ENCODE peak calls at places on chromosome 15, in eight cellular contexts. One of them, this sample, is unnamed.

GRCh38 chr15:48373855-48374421 is 42.7 kb downstream of the DUT start:
- DNase-seq in endodermal cell: no peak
- DNase-seq in cardiac fibroblast: peak; percentile 91
- DNase-seq in foreskin fibroblast: no peak
- DNase-seq in neural crest cell: no peak
- DNase-seq in RWPE1: peak; percentile 72
- DNase-seq in ovary: no peak
- DNase-seq in OCI-LY7: no peak
- DNase-seq in this sample: no peak

GRCh38 chr15:101501703-101502373 is 12.3 kb upstream of the PCSK6 start:
- DNase-seq in OCI-LY7: peak; percentile 18
- DNase-seq in RWPE1: peak; percentile 35
- DNase-seq in foreskin fibroblast: no peak
- DNase-seq in ovary: no peak
- DNase-seq in endodermal cell: peak; percentile 92
- DNase-seq in cardiac fibroblast: peak; percentile 29
- DNase-seq in neural crest cell: peak; percentile 57
- DNase-seq in this sample: peak; percentile 64

GRCh38 chr15:43439268-43439667 is 53.7 kb downstream of the TP53BP1 start:
- DNase-seq in neural crest cell: no peak
- DNase-seq in RWPE1: no peak
- DNase-seq in cardiac fibroblast: no peak
- DNase-seq in endodermal cell: no peak
- DNase-seq in ovary: no peak
- DNase-seq in foreskin fibroblast: no peak
- DNase-seq in OCI-LY7: no peak
- DNase-seq in this sample: no peak

GRCh38 chr15:29698030-29698701 is 124.1 kb downstream of the TJP1 start:
- DNase-seq in cardiac fibroblast: peak; percentile 92
- DNase-seq in ovary: no peak
- DNase-seq in neural crest cell: no peak
- DNase-seq in RWPE1: peak; percentile 69
- DNase-seq in endodermal cell: no peak
- DNase-seq in foreskin fibroblast: peak; percentile 82
- DNase-seq in OCI-LY7: no peak
- DNase-seq in this sample: no peak

GRCh38 chr15:65307978-65308377 is 3.5 kb downstream of the RNU5B-1 start:
- DNase-seq in foreskin fibroblast: no peak
- DNase-seq in ovary: no peak
- DNase-seq in neural crest cell: no peak
- DNase-seq in RWPE1: no peak
- DNase-seq in OCI-LY7: no peak
- DNase-seq in cardiac fibroblast: no peak
- DNase-seq in endodermal cell: no peak
- DNase-seq in this sample: no peak

GRCh38 chr15:31387101-31387482 is 60.5 kb downstream of the KLF13 start:
- DNase-seq in OCI-LY7: no peak
- DNase-seq in endodermal cell: no peak
- DNase-seq in neural crest cell: no peak
- DNase-seq in cardiac fibroblast: no peak
- DNase-seq in ovary: no peak
- DNase-seq in RWPE1: no peak
- DNase-seq in foreskin fibroblast: no peak
- DNase-seq in this sample: no peak

GRCh38 chr15:93664180-93664951 is 567.0 kb upstream of the MCTP2 start:
- DNase-seq in endodermal cell: no peak
- DNase-seq in cardiac fibroblast: no peak
- DNase-seq in RWPE1: no peak
- DNase-seq in foreskin fibroblast: no peak
- DNase-seq in OCI-LY7: no peak
- DNase-seq in ovary: no peak
- DNase-seq in neural crest cell: no peak
- DNase-seq in this sample: no peak

GRCh38 chr15:49460411-49460941 is 37.4 kb downstream of the FGF7 start:
- DNase-seq in cardiac fibroblast: no peak
- DNase-seq in foreskin fibroblast: no peak
- DNase-seq in neural crest cell: no peak
- DNase-seq in ovary: no peak
- DNase-seq in endodermal cell: no peak
- DNase-seq in OCI-LY7: no peak
- DNase-seq in RWPE1: no peak
- DNase-seq in this sample: no peak

GRCh38 chr15:41713047-41713446 is 52.8 kb downstream of the MGA start:
- DNase-seq in foreskin fibroblast: no peak
- DNase-seq in neural crest cell: no peak
- DNase-seq in endodermal cell: no peak
- DNase-seq in OCI-LY7: no peak
- DNase-seq in ovary: no peak
- DNase-seq in cardiac fibroblast: peak; percentile 4
- DNase-seq in RWPE1: no peak
- DNase-seq in this sample: no peak

GRCh38 chr15:61726166-61726565 is 334.1 kb downstream of the VPS13C start:
- DNase-seq in neural crest cell: no peak
- DNase-seq in endodermal cell: peak; percentile 51
- DNase-seq in foreskin fibroblast: no peak
- DNase-seq in RWPE1: no peak
- DNase-seq in OCI-LY7: no peak
- DNase-seq in cardiac fibroblast: no peak
- DNase-seq in ovary: no peak
- DNase-seq in this sample: no peak

GRCh38 chr15:58139631-58140522 is 1.7 kb downstream of the AQP9 start:
- DNase-seq in neural crest cell: no peak
- DNase-seq in cardiac fibroblast: peak; percentile 38
- DNase-seq in foreskin fibroblast: peak; percentile 42
- DNase-seq in ovary: no peak
- DNase-seq in RWPE1: no peak
- DNase-seq in OCI-LY7: no peak
- DNase-seq in endodermal cell: no peak
- DNase-seq in this sample: no peak

GRCh38 chr15:43249699-43250203 is 17.0 kb downstream of the TGM5 start:
- DNase-seq in RWPE1: no peak
- DNase-seq in ovary: no peak
- DNase-seq in foreskin fibroblast: peak; percentile 57
- DNase-seq in neural crest cell: no peak
- DNase-seq in OCI-LY7: no peak
- DNase-seq in endodermal cell: no peak
- DNase-seq in cardiac fibroblast: peak; percentile 80
- DNase-seq in this sample: no peak

GRCh38 chr15:89781891-89782618 is 5.9 kb downstream of the MESP2 start:
- DNase-seq in endodermal cell: no peak
- DNase-seq in RWPE1: peak; percentile 68
- DNase-seq in neural crest cell: no peak
- DNase-seq in cardiac fibroblast: peak; percentile 73
- DNase-seq in ovary: no peak
- DNase-seq in OCI-LY7: no peak
- DNase-seq in foreskin fibroblast: peak; percentile 44
- DNase-seq in this sample: no peak

GRCh38 chr15:61812476-61812875 is 247.8 kb downstream of the VPS13C start:
- DNase-seq in RWPE1: no peak
- DNase-seq in OCI-LY7: no peak
- DNase-seq in ovary: no peak
- DNase-seq in foreskin fibroblast: no peak
- DNase-seq in endodermal cell: no peak
- DNase-seq in neural crest cell: no peak
- DNase-seq in cardiac fibroblast: no peak
- DNase-seq in this sample: no peak

GRCh38 chr15:80991446-80991845 is 1.8 kb upstream of the MESD start:
- DNase-seq in OCI-LY7: peak; percentile 71
- DNase-seq in foreskin fibroblast: peak; percentile 73
- DNase-seq in cardiac fibroblast: peak; percentile 93
- DNase-seq in RWPE1: no peak
- DNase-seq in endodermal cell: no peak
- DNase-seq in neural crest cell: no peak
- DNase-seq in ovary: peak; percentile 45
- DNase-seq in this sample: no peak

GRCh38 chr15:66907826-66908502 is 157.4 kb upstream of the SMAD3 start:
- DNase-seq in endodermal cell: peak; percentile 40
- DNase-seq in RWPE1: no peak
- DNase-seq in OCI-LY7: peak; percentile 72
- DNase-seq in cardiac fibroblast: no peak
- DNase-seq in foreskin fibroblast: peak; percentile 36
- DNase-seq in ovary: no peak
- DNase-seq in neural crest cell: no peak
- DNase-seq in this sample: no peak

GRCh38 chr15:66905185-66905584 is 160.2 kb upstream of the SMAD3 start:
- DNase-seq in OCI-LY7: no peak
- DNase-seq in cardiac fibroblast: no peak
- DNase-seq in foreskin fibroblast: no peak
- DNase-seq in ovary: no peak
- DNase-seq in neural crest cell: no peak
- DNase-seq in RWPE1: no peak
- DNase-seq in endodermal cell: no peak
- DNase-seq in this sample: no peak

GRCh38 chr15:66906660-66907059 is 158.7 kb upstream of the SMAD3 start:
- DNase-seq in OCI-LY7: no peak
- DNase-seq in cardiac fibroblast: no peak
- DNase-seq in ovary: no peak
- DNase-seq in RWPE1: no peak
- DNase-seq in foreskin fibroblast: no peak
- DNase-seq in endodermal cell: peak; percentile 22
- DNase-seq in neural crest cell: no peak
- DNase-seq in this sample: no peak

GRCh38 chr15:66908503-66909095 is 156.8 kb upstream of the SMAD3 start:
- DNase-seq in RWPE1: no peak
- DNase-seq in cardiac fibroblast: no peak
- DNase-seq in endodermal cell: peak; percentile 48
- DNase-seq in OCI-LY7: no peak
- DNase-seq in neural crest cell: no peak
- DNase-seq in foreskin fibroblast: no peak
- DNase-seq in ovary: no peak
- DNase-seq in this sample: no peak

DNA sequence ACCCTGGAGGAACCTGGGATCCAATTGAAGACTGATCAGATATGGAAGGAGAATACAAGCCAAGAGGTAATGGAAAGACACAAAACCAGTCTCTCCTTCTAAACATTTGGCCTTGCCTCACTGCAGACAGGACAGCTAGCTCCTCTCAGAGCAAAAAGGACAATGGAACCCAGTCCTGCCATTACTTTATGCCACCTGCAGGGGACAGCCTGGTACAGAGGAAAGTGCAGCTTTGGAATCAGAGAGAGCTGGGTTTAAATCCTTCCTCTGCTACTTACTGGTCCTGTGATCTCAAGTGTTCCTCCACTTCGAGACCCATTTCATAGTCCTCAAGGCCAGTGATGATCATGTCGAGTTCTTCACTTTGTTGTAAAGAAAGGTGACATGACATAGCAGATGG is 159.4 kb upstream of the SMAD3 start:
- DNase-seq in endodermal cell: peak; percentile 58
- DNase-seq in cardiac fibroblast: no peak
- DNase-seq in ovary: no peak
- DNase-seq in neural crest cell: no peak
- DNase-seq in OCI-LY7: no peak
- DNase-seq in RWPE1: no peak
- DNase-seq in foreskin fibroblast: no peak
- DNase-seq in this sample: no peak
- TF ChIP-seq CTCF in endodermal cell: peak; percentile 71
- TF ChIP-seq CTCF in cardiac fibroblast: peak; percentile 16
- TF ChIP-seq CTCF in ovary: no peak
- TF ChIP-seq CTCF in neural crest cell: no peak
- TF ChIP-seq CTCF in OCI-LY7: peak; percentile 57
- TF ChIP-seq CTCF in RWPE1: no peak
- TF ChIP-seq CTCF in foreskin fibroblast: no peak
- TF ChIP-seq CTCF in this sample: no peak

GRCh38 chr15:74889882-74890768 is at the start of gene MPI:
- DNase-seq in cardiac fibroblast: peak; percentile 78
- DNase-seq in foreskin fibroblast: peak; percentile 77
- DNase-seq in ovary: peak; percentile 84
- DNase-seq in neural crest cell: peak; percentile 81
- DNase-seq in endodermal cell: peak; percentile 96
- DNase-seq in RWPE1: peak; percentile 94
- DNase-seq in OCI-LY7: peak; percentile 87
- DNase-seq in this sample: peak; percentile 90
- TF ChIP-seq CTCF in cardiac fibroblast: no peak
- TF ChIP-seq CTCF in foreskin fibroblast: no peak
- TF ChIP-seq CTCF in ovary: no peak
- TF ChIP-seq CTCF in neural crest cell: no peak
- TF ChIP-seq CTCF in endodermal cell: no peak
- TF ChIP-seq CTCF in RWPE1: no peak
- TF ChIP-seq CTCF in OCI-LY7: no peak
- TF ChIP-seq CTCF in this sample: no peak

DNA sequence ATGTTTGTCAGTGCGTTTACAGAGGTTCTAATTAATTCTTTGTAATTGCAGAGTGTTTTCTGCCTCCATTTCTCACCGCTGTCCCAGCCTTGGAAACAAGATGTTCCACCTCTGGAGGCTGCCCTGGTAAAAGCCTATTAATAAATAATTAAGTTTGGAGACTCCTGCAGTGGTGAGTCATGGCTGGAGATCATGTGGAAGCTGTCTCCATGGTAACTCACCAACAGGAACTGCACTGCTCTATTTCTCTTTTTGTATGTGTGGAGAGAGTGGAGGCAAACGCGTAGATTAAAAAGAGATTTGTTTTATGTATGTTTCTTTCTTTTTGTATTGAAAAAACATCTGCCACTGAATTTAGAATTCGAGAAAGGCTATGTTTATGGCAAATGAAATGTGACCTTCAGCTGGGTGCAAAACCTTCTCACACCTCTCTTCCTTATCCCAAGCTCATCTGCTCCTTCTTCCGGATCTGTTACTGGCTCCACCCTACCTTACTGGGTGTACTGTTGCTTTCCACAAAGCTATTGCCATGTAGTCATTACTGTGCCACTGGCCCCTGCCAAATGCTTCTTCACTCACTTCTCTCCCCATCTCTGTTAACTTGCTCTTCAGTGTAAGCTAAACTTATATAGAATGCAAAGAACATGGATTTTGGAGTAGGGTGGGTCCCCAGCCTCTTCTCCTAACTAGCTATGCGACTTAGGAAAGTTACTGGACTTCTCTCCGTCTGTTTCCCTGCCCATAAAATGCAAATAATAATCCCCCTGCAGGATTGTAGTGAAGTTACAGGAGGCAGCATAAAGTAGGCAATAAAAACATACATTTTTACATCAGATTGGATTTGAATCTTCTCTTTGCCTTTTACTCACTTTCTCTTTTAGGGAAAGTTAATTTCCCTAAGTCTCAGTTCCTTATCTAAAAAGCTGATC is 778.5 kb downstream of the NTRK3 start:
- DNase-seq in foreskin fibroblast: peak; percentile 1
- DNase-seq in endodermal cell: peak; percentile 57
- DNase-seq in neural crest cell: no peak
- DNase-seq in OCI-LY7: no peak
- DNase-seq in RWPE1: peak; percentile 79
- DNase-seq in ovary: no peak
- DNase-seq in cardiac fibroblast: peak; percentile 85
- DNase-seq in this sample: no peak
- TF ChIP-seq CTCF in foreskin fibroblast: peak; percentile 20
- TF ChIP-seq CTCF in endodermal cell: peak; percentile 50
- TF ChIP-seq CTCF in neural crest cell: peak; percentile 47
- TF ChIP-seq CTCF in OCI-LY7: peak; percentile 18
- TF ChIP-seq CTCF in RWPE1: no peak
- TF ChIP-seq CTCF in ovary: no peak
- TF ChIP-seq CTCF in cardiac fibroblast: peak; percentile 24
- TF ChIP-seq CTCF in this sample: no peak

DNA sequence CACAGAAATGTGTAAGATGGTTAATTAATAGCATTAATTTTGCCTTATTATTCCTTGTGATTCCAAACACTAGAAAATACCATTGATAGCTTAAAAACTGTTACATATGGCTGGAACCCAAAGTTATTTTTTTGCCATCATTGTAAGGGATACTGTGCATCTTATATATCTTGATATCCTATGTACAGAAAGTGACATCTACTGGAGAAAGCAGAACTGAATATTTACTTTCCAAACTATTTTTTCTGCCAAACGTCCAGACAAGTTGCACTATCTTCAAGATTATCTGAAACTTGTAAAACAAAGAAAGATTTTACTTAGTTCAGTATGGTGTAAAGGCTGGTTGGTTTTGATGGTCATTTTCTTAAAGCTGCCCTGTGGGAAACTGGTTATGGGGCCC is 33.3 kb upstream of the MEIS2 start:
- DNase-seq in RWPE1: no peak
- DNase-seq in endodermal cell: no peak
- DNase-seq in cardiac fibroblast: peak; percentile 57
- DNase-seq in neural crest cell: no peak
- DNase-seq in foreskin fibroblast: no peak
- DNase-seq in ovary: no peak
- DNase-seq in OCI-LY7: peak; percentile 9
- DNase-seq in this sample: no peak
- TF ChIP-seq CTCF in RWPE1: peak; percentile 16
- TF ChIP-seq CTCF in endodermal cell: no peak
- TF ChIP-seq CTCF in cardiac fibroblast: peak; percentile 30
- TF ChIP-seq CTCF in neural crest cell: peak; percentile 58
- TF ChIP-seq CTCF in foreskin fibroblast: peak; percentile 23
- TF ChIP-seq CTCF in ovary: no peak
- TF ChIP-seq CTCF in OCI-LY7: peak; percentile 71
- TF ChIP-seq CTCF in this sample: no peak

This sample was measured in nephron progenitor cell.